ENCODE peak calls at places on chromosomes 5 and 9, in six cellular contexts. L is Karpas-422, O is PC-3, D is HT1080, R is T-cell, P is lung microvascular endothelial cell. G is an unnamed sample.

GRCh38 chr5:25393321-25393720 is 748.5 kb upstream of the CDH10 start:
- DNase-seq in L (no peak), P (no peak), O (no peak), D (no peak), R (no peak), G (no peak)

GRCh38 chr5:160959804-160960203 is 107.8 kb upstream of the ATP10B start:
- DNase-seq in L (no peak), R (no peak), P (no peak), O (peak; percentile 37), D (peak; percentile 71), G (no peak)

GRCh38 chr5:90802695-90803317 is 244.2 kb downstream of the ADGRV1 start:
- DNase-seq in L (peak; percentile 67), O (peak; percentile 82), D (peak; percentile 42), R (no peak), P (peak; percentile 47), G (peak; percentile 6)

GRCh38 chr9:97682242-97682641 is 14.9 kb downstream of the XPA start:
- DNase-seq in O (no peak), P (no peak), L (no peak), D (no peak), R (no peak), G (no peak)

GRCh38 chr5:27403248-27403882 is 365.0 kb upstream of the CDH9 start:
- DNase-seq in L (no peak), P (no peak), D (peak; percentile 65), O (peak; percentile 46), R (no peak), G (no peak)

GRCh38 chr9:89639367-89639795 is 34.6 kb downstream of the GADD45G start:
- DNase-seq in P (no peak), L (no peak), R (no peak), O (no peak), D (no peak), G (no peak)

GRCh38 chr5:103744159-103744558 is 181.6 kb upstream of the NUDT12 start:
- DNase-seq in P (no peak), O (peak; percentile 96), D (peak; percentile 72), R (no peak), L (no peak), G (peak; percentile 94)

GRCh38 chr5:32767948-32768427 is 56.9 kb downstream of the NPR3 start:
- DNase-seq in O (peak; percentile 99), D (peak; percentile 98), P (peak; percentile 87), L (no peak), R (no peak), G (no peak)

GRCh38 chr5:72141440-72142271 is 34.4 kb downstream of the MAP1B start:
- DNase-seq in L (no peak), D (peak; percentile 83), O (peak; percentile 78), P (peak; percentile 89), R (no peak), G (peak; percentile 76)

GRCh38 chr5:135493406-135494180 is 41.4 kb upstream of the TIFAB start:
- DNase-seq in L (no peak), D (peak; percentile 95), O (peak; percentile 86), P (peak; percentile 9), R (no peak), G (peak; percentile 69)

GRCh38 chr5:96919754-96920197 is 16.1 kb upstream of the LNPEP start:
- DNase-seq in O (no peak), D (no peak), P (no peak), R (no peak), L (no peak), G (no peak)

GRCh38 chr9:1837453-1838084 is 177.6 kb upstream of the SMARCA2 start:
- DNase-seq in O (peak; percentile 11), D (peak; percentile 42), P (peak; percentile 33), L (peak; percentile 70), R (no peak), G (no peak)

GRCh38 chr5:112694853-112695709 is 42.6 kb upstream of the APC start:
- DNase-seq in D (peak; percentile 29), P (no peak), R (no peak), O (no peak), L (peak; percentile 40), G (no peak)

GRCh38 chr9:125784286-125785049 is 37.3 kb downstream of the PBX3 start:
- DNase-seq in L (no peak), R (no peak), P (no peak), O (no peak), D (no peak), G (peak; percentile 57)

G was measured in astrocyte of the cerebellum.